ENCODE peak calls at places on chromosomes 4 and X, in ten cellular contexts. One of them, this sample, is unnamed.

GRCh38 chrX:138777230-138777629 is 65.7 kb upstream of the FGF13 start:
- DNase-seq in vagina: no peak
- DNase-seq in HepG2: no peak
- DNase-seq in lower leg skin: no peak
- DNase-seq in tibial nerve: no peak
- DNase-seq in IMR-90: no peak
- DNase-seq in heart left ventricle: no peak
- DNase-seq in testis: no peak
- DNase-seq in ovary: no peak
- DNase-seq in A549: no peak
- DNase-seq in this sample: no peak

GRCh38 chr4:54661156-54661555 is 3.4 kb downstream of the KIT start:
- DNase-seq in vagina: no peak
- DNase-seq in HepG2: no peak
- DNase-seq in lower leg skin: no peak
- DNase-seq in tibial nerve: no peak
- DNase-seq in IMR-90: peak; percentile 39
- DNase-seq in heart left ventricle: no peak
- DNase-seq in testis: no peak
- DNase-seq in ovary: no peak
- DNase-seq in A549: no peak
- DNase-seq in this sample: no peak

GRCh38 chr4:47519239-47519883 is 34.3 kb downstream of the ATP10D start:
- DNase-seq in vagina: no peak
- DNase-seq in HepG2: no peak
- DNase-seq in lower leg skin: no peak
- DNase-seq in tibial nerve: no peak
- DNase-seq in IMR-90: no peak
- DNase-seq in heart left ventricle: no peak
- DNase-seq in testis: no peak
- DNase-seq in ovary: no peak
- DNase-seq in A549: no peak
- DNase-seq in this sample: no peak

GRCh38 chr4:147768113-147768512 is 36.2 kb downstream of the ARHGAP10 start:
- DNase-seq in vagina: no peak
- DNase-seq in HepG2: no peak
- DNase-seq in lower leg skin: no peak
- DNase-seq in tibial nerve: no peak
- DNase-seq in IMR-90: peak; percentile 87
- DNase-seq in heart left ventricle: no peak
- DNase-seq in testis: no peak
- DNase-seq in ovary: no peak
- DNase-seq in A549: peak; percentile 29
- DNase-seq in this sample: no peak

GRCh38 chrX:104618106-104618895 is 52.3 kb downstream of the IL1RAPL2 start:
- DNase-seq in vagina: no peak
- DNase-seq in HepG2: no peak
- DNase-seq in lower leg skin: no peak
- DNase-seq in tibial nerve: no peak
- DNase-seq in IMR-90: no peak
- DNase-seq in heart left ventricle: no peak
- DNase-seq in testis: no peak
- DNase-seq in ovary: no peak
- DNase-seq in A549: no peak
- DNase-seq in this sample: no peak

GRCh38 chr4:87391783-87392054 is 731 bp upstream of the HSD17B11 start:
- DNase-seq in vagina: no peak
- DNase-seq in HepG2: no peak
- DNase-seq in lower leg skin: no peak
- DNase-seq in tibial nerve: no peak
- DNase-seq in IMR-90: no peak
- DNase-seq in heart left ventricle: no peak
- DNase-seq in testis: no peak
- DNase-seq in ovary: no peak
- DNase-seq in A549: no peak
- DNase-seq in this sample: no peak

GRCh38 chr4:117447925-117448324 is 362.5 kb upstream of the TRAM1L1 start:
- DNase-seq in vagina: no peak
- DNase-seq in HepG2: peak; percentile 12
- DNase-seq in lower leg skin: no peak
- DNase-seq in tibial nerve: no peak
- DNase-seq in IMR-90: no peak
- DNase-seq in heart left ventricle: no peak
- DNase-seq in testis: peak; percentile 84
- DNase-seq in ovary: no peak
- DNase-seq in A549: no peak
- DNase-seq in this sample: no peak

GRCh38 chr4:7591409-7592063 is 156.8 kb upstream of the PSAPL1 start:
- DNase-seq in vagina: no peak
- DNase-seq in HepG2: no peak
- DNase-seq in lower leg skin: no peak
- DNase-seq in tibial nerve: no peak
- DNase-seq in IMR-90: no peak
- DNase-seq in heart left ventricle: no peak
- DNase-seq in testis: no peak
- DNase-seq in ovary: no peak
- DNase-seq in A549: no peak
- DNase-seq in this sample: no peak

GRCh38 chrX:151396042-151396826 is 772 bp upstream of the VMA21 start:
- DNase-seq in vagina: no peak
- DNase-seq in HepG2: peak; percentile 49
- DNase-seq in lower leg skin: peak; percentile 17
- DNase-seq in tibial nerve: peak; percentile 4
- DNase-seq in IMR-90: peak; percentile 43
- DNase-seq in heart left ventricle: no peak
- DNase-seq in testis: peak; percentile 25
- DNase-seq in ovary: peak; percentile 21
- DNase-seq in A549: no peak
- DNase-seq in this sample: peak; percentile 27

GRCh38 chr4:177511611-177512010 is 69.4 kb upstream of the AGA start:
- DNase-seq in vagina: no peak
- DNase-seq in HepG2: no peak
- DNase-seq in lower leg skin: peak; percentile 67
- DNase-seq in tibial nerve: no peak
- DNase-seq in IMR-90: no peak
- DNase-seq in heart left ventricle: no peak
- DNase-seq in testis: no peak
- DNase-seq in ovary: no peak
- DNase-seq in A549: no peak
- DNase-seq in this sample: no peak

GRCh38 chrX:39972340-39972739 is 125.4 kb downstream of the BCOR start:
- DNase-seq in vagina: no peak
- DNase-seq in HepG2: no peak
- DNase-seq in lower leg skin: no peak
- DNase-seq in tibial nerve: no peak
- DNase-seq in IMR-90: peak; percentile 53
- DNase-seq in heart left ventricle: no peak
- DNase-seq in testis: no peak
- DNase-seq in ovary: no peak
- DNase-seq in A549: no peak
- DNase-seq in this sample: no peak

GRCh38 chr4:11002961-11003360 is 318.4 kb upstream of the CLNK start:
- DNase-seq in vagina: no peak
- DNase-seq in HepG2: no peak
- DNase-seq in lower leg skin: no peak
- DNase-seq in tibial nerve: no peak
- DNase-seq in IMR-90: no peak
- DNase-seq in heart left ventricle: no peak
- DNase-seq in testis: no peak
- DNase-seq in ovary: no peak
- DNase-seq in A549: no peak
- DNase-seq in this sample: no peak

GRCh38 chr4:124478518-124478917 is 234.0 kb downstream of the ANKRD50 start:
- DNase-seq in vagina: no peak
- DNase-seq in HepG2: no peak
- DNase-seq in lower leg skin: no peak
- DNase-seq in tibial nerve: no peak
- DNase-seq in IMR-90: no peak
- DNase-seq in heart left ventricle: no peak
- DNase-seq in testis: no peak
- DNase-seq in ovary: no peak
- DNase-seq in A549: no peak
- DNase-seq in this sample: no peak

GRCh38 chr4:168336837-168337549 is 18.4 kb upstream of the DDX60 start:
- DNase-seq in vagina: no peak
- DNase-seq in HepG2: no peak
- DNase-seq in lower leg skin: no peak
- DNase-seq in tibial nerve: no peak
- DNase-seq in IMR-90: no peak
- DNase-seq in heart left ventricle: no peak
- DNase-seq in testis: no peak
- DNase-seq in ovary: no peak
- DNase-seq in A549: no peak
- DNase-seq in this sample: no peak

GRCh38 chrX:72029473-72030411 is 102.0 kb downstream of the RTL5 start:
- DNase-seq in vagina: peak; percentile 43
- DNase-seq in HepG2: peak; percentile 16
- DNase-seq in lower leg skin: no peak
- DNase-seq in tibial nerve: no peak
- DNase-seq in IMR-90: peak; percentile 90
- DNase-seq in heart left ventricle: no peak
- DNase-seq in testis: no peak
- DNase-seq in ovary: no peak
- DNase-seq in A549: peak; percentile 49
- DNase-seq in this sample: peak; percentile 67

GRCh38 chr4:8742546-8742945 is 129.1 kb downstream of the HMX1 start:
- DNase-seq in vagina: no peak
- DNase-seq in HepG2: no peak
- DNase-seq in lower leg skin: no peak
- DNase-seq in tibial nerve: no peak
- DNase-seq in IMR-90: no peak
- DNase-seq in heart left ventricle: no peak
- DNase-seq in testis: no peak
- DNase-seq in ovary: no peak
- DNase-seq in A549: no peak
- DNase-seq in this sample: no peak

GRCh38 chr4:174449152-174449551 is 73.1 kb downstream of the HPGD start:
- DNase-seq in vagina: no peak
- DNase-seq in HepG2: no peak
- DNase-seq in lower leg skin: no peak
- DNase-seq in tibial nerve: no peak
- DNase-seq in IMR-90: no peak
- DNase-seq in heart left ventricle: no peak
- DNase-seq in testis: no peak
- DNase-seq in ovary: no peak
- DNase-seq in A549: no peak
- DNase-seq in this sample: no peak

GRCh38 chr4:473575-474457 is 25.1 kb downstream of the ZNF721 start:
- DNase-seq in vagina: peak; percentile 97
- DNase-seq in HepG2: peak; percentile 99
- DNase-seq in lower leg skin: peak; percentile 98
- DNase-seq in tibial nerve: peak; percentile 97
- DNase-seq in IMR-90: peak; percentile 99
- DNase-seq in heart left ventricle: peak; percentile 97
- DNase-seq in testis: peak; percentile 99
- DNase-seq in ovary: peak; percentile 95
- DNase-seq in A549: peak; percentile 96
- DNase-seq in this sample: peak; percentile 96
- TF ChIP-seq POLR2A in vagina: no peak
- TF ChIP-seq POLR2A in HepG2: peak; percentile 98
- TF ChIP-seq POLR2A in lower leg skin: peak; percentile 26
- TF ChIP-seq POLR2A in tibial nerve: peak; percentile 59
- TF ChIP-seq POLR2A in IMR-90: peak; percentile 90
- TF ChIP-seq POLR2A in heart left ventricle: peak; percentile 22
- TF ChIP-seq POLR2A in testis: no peak
- TF ChIP-seq POLR2A in ovary: peak; percentile 48
- TF ChIP-seq POLR2A in A549: peak; percentile 70
- TF ChIP-seq POLR2A in this sample: peak; percentile 91

GRCh38 chrX:8010105-8010504 is 82.9 kb upstream of the PNPLA4 start:
- DNase-seq in vagina: no peak
- DNase-seq in HepG2: no peak
- DNase-seq in lower leg skin: no peak
- DNase-seq in tibial nerve: no peak
- DNase-seq in IMR-90: no peak
- DNase-seq in heart left ventricle: no peak
- DNase-seq in testis: no peak
- DNase-seq in ovary: no peak
- DNase-seq in A549: no peak
- DNase-seq in this sample: no peak
- TF ChIP-seq CTCF in vagina: no peak
- TF ChIP-seq CTCF in HepG2: no peak
- TF ChIP-seq CTCF in lower leg skin: no peak
- TF ChIP-seq CTCF in tibial nerve: no peak
- TF ChIP-seq CTCF in IMR-90: no peak
- TF ChIP-seq CTCF in heart left ventricle: no peak
- TF ChIP-seq CTCF in testis: no peak
- TF ChIP-seq CTCF in ovary: no peak
- TF ChIP-seq CTCF in A549: no peak
- TF ChIP-seq CTCF in this sample: no peak

GRCh38 chr4:1684756-1685603 is 867 bp upstream of the FAM53A start:
- DNase-seq in vagina: no peak
- DNase-seq in HepG2: no peak
- DNase-seq in lower leg skin: no peak
- DNase-seq in tibial nerve: no peak
- DNase-seq in IMR-90: no peak
- DNase-seq in heart left ventricle: no peak
- DNase-seq in testis: no peak
- DNase-seq in ovary: peak; percentile 39
- DNase-seq in A549: no peak
- DNase-seq in this sample: no peak
- TF ChIP-seq POLR2A in vagina: no peak
- TF ChIP-seq POLR2A in HepG2: no peak
- TF ChIP-seq POLR2A in lower leg skin: no peak
- TF ChIP-seq POLR2A in tibial nerve: no peak
- TF ChIP-seq POLR2A in IMR-90: no peak
- TF ChIP-seq POLR2A in heart left ventricle: no peak
- TF ChIP-seq POLR2A in testis: no peak
- TF ChIP-seq POLR2A in ovary: no peak
- TF ChIP-seq POLR2A in A549: no peak
- TF ChIP-seq POLR2A in this sample: no peak

DNA sequence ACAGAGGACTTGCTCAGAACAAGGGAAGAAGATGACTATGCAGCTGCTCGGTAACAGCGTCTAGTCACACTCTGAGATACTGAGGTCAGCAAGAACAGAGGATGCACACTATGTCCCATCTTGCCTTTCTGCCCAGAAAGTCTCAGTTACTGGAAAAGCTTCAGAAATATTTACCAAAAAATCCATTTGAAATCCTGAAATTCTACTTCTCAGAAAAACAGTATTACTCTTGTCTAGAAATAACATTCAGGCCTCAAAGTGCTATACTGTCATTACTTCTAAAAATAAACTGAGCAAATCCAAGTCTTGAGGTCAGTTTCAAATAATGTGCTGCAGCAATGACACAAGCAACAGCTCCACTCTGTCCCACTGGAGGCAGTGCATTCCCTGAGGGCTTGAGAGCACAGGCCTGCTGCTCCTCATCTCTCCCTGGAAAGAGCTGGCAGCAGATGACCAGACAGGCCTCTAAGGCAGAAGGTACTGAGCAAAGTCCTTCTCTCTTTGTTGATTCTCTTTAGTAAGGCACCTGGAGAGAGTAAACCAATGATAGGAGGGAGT is 76.9 kb downstream of the CAMK2D start:
- DNase-seq in vagina: no peak
- DNase-seq in HepG2: peak; percentile 85
- DNase-seq in lower leg skin: no peak
- DNase-seq in tibial nerve: peak; percentile 21
- DNase-seq in IMR-90: peak; percentile 84
- DNase-seq in heart left ventricle: peak; percentile 83
- DNase-seq in testis: peak; percentile 63
- DNase-seq in ovary: peak; percentile 47
- DNase-seq in A549: peak; percentile 12
- DNase-seq in this sample: peak; percentile 59
- TF ChIP-seq CTCF in vagina: no peak
- TF ChIP-seq CTCF in HepG2: peak; percentile 55
- TF ChIP-seq CTCF in lower leg skin: no peak
- TF ChIP-seq CTCF in tibial nerve: peak; percentile 10
- TF ChIP-seq CTCF in IMR-90: peak; percentile 52
- TF ChIP-seq CTCF in heart left ventricle: peak; percentile 24
- TF ChIP-seq CTCF in testis: no peak
- TF ChIP-seq CTCF in ovary: no peak
- TF ChIP-seq CTCF in A549: no peak
- TF ChIP-seq CTCF in this sample: no peak

This sample was measured in thyroid gland.